ENCODE peak calls at places on chromosomes 13 and 19, in five cellular contexts. U is CD8-positive, alpha-beta T cell; Q is heart left ventricle; G is BE2C; Y is Peyer's patch. O is an unnamed sample.

GRCh38 chr13:30679483-30680330 is 55.6 kb upstream of the ALOX5AP start:
- DNase-seq in Y (peak; percentile 41), U (peak; percentile 21), Q (peak; percentile 33), G (peak; percentile 53), O (no peak)

GRCh38 chr13:32938907-32939306 is 77.3 kb upstream of the KL start:
- DNase-seq in Y (no peak), G (peak; percentile 16), Q (no peak), U (no peak), O (no peak)

GRCh38 chr13:77114271-77114670 is 87.3 kb upstream of the FBXL3 start:
- DNase-seq in Q (no peak), Y (no peak), G (no peak), U (no peak), O (no peak)

GRCh38 chr13:46637213-46637612 is 84.2 kb downstream of the LRCH1 start:
- DNase-seq in Q (no peak), G (no peak), U (no peak), Y (no peak), O (no peak)

GRCh38 chr13:108987488-108987887 is 358.1 kb downstream of the MYO16 start:
- DNase-seq in G (no peak), Y (no peak), U (no peak), Q (no peak), O (no peak)

GRCh38 chr13:113058129-113058987 is 47.2 kb upstream of the F7 start:
- DNase-seq in Q (no peak), G (no peak), U (no peak), Y (no peak), O (no peak)

GRCh38 chr19:47756953-47757608 is 11.7 kb downstream of the NOP53 start:
- DNase-seq in G (no peak), Q (no peak), U (no peak), Y (no peak), O (no peak)

GRCh38 chr13:101751488-101751887 is 299.0 kb downstream of the ITGBL1 start:
- DNase-seq in G (peak; percentile 35), Y (no peak), U (no peak), Q (no peak), O (no peak)

DNA sequence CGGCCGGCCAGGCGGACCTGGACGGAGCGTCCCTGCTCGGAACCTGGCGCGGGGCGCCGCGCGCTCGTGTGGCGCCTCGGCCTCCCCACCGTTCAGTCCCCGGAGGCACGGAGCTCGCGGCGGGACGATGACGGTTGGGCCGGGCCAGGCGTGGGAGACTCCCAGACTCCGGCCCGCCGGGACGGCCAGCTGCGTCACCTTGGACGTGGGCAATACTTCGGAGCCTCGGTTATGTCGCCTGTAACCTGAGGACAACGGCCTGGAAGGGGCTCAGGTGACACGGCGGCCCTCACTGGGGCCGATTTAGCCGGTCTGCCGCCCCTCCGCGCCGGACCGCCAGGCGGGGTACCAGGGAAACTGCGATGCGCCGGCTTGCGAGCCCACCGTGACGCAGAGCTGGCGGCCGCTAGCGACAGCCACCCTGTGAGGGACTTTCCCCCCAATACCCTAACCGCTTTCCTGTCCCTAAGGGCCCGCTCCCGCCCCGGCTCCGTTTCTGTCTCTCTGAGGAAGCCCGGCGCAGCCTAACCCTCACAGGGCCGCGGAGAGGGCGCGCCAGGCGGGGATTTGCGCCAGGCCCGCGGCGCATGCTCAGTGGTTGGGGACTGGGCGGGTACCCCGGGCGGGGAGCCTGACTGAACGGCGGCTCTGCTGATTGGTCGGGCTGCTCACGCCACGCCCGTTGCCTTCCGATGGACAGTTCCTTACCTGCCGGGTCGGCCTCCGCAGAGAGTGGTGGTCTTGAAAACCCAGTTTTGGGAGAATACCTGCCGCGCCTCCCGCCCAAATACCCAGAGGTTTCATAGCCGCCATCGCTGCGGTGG is 109.5 kb upstream of the DOCK9 start:
- DNase-seq in Y (peak; percentile 90), U (peak; percentile 93), Q (peak; percentile 92), G (peak; percentile 92), O (peak; percentile 88)
- TF ChIP-seq CTCF in Y (peak; percentile 29), U (peak; percentile 46), Q (no peak), G (peak; percentile 17), O (no peak)

DNA sequence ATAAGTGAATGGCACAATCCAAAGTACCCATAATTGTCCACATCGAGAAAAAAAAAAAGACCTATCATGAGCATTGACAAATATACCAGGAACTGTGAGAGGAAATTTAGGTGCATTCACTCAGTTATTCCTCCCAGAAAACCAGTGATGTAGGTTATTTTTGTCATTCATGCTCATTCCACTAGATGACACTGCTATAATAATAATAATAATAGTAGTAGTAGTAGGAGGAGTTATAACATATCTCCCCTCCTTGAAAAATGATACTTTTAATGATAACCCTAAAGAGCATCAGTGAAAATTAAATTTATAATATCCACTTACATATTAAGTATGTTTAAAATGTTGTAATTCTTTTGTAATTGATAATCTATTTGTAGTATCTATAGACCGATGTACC is 463.9 kb upstream of the MIR17HG start:
- DNase-seq in Q (no peak), G (no peak), Y (no peak), U (no peak), O (no peak)
- TF ChIP-seq CTCF in Q (no peak), G (no peak), Y (no peak), U (no peak), O (no peak)

GRCh38 chr19:41529484-41530183 is 46.3 kb upstream of the CEACAM21 start:
- DNase-seq in U (no peak), G (no peak), Q (no peak), Y (no peak), O (no peak)
- TF ChIP-seq CTCF in U (no peak), G (no peak), Q (no peak), Y (no peak), O (no peak)

DNA sequence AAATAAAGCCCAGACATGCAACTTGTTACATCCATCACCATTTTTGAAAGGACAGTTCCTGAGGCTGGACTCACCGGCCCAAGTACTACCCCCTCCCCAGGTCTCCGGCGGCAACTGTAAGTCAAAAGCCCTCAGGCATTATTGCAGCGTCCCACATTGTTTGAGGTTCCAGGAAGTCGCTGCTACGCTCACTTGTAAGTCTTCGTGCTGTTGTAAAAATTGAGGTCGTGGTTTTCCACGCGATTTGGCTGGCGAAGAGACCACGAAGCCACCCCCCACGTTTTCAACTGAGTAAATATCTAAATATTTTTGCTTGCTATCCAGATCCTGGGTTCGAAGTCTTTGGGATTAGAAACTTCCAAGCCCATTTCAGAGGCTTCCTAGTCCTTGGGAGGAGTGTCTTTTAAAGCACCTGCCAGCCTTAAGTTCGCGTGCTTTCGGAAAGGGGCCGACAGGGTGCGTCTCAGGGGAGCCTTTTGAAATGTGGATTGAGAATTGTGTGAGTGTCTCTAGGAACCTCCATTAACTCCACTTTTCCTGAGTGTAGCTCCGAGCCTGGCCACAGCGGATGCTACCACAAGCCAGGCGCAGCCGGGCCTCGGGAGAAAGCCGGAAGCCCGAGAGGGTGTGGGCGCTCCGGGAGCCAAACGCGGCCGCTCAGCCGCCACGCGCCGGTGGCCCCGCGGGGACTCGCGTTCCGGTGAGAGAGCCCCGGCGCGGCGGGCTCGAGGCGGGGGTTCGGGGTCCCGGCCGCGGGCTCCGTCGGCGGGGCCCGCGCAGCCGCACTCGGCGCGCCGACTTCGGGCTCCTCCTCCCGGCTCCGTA is at the start of gene FNDC3A:
- DNase-seq in Q (peak; percentile 26), G (peak; percentile 24), U (peak; percentile 76), Y (peak; percentile 58), O (peak; percentile 68)
- TF ChIP-seq CTCF in Q (no peak), G (no peak), U (no peak), Y (peak; percentile 15), O (no peak)

O was measured in right atrium auricular region.